ENCODE peak calls at places on chromosomes 13 and 19, in seven cellular contexts. I, W, Q, C, K, O and E are unnamed samples.

GRCh38 chr19:52991484-52991883 is 22.2 kb upstream of the ERVV-1 start:
- DNase-seq in W (no peak), C (no peak), I (peak), Q (no peak), O (peak), K (no peak), E (no peak)

GRCh38 chr13:98807774-98808173 is 55.3 kb upstream of the SLC15A1 start:
- DNase-seq in K (no peak), Q (no peak), I (no peak), O (no peak), C (no peak), W (no peak), E (no peak)

GRCh38 chr13:32824671-32825070 is 191.6 kb upstream of the KL start:
- DNase-seq in W (no peak), K (no peak), I (peak), Q (no peak), C (no peak), O (peak), E (no peak)

GRCh38 chr13:30722361-30722760 is 13.0 kb upstream of the ALOX5AP start:
- DNase-seq in W (no peak), I (no peak), O (peak), Q (no peak), K (no peak), C (no peak), E (no peak)

GRCh38 chr13:67285611-67286010 is 55.5 kb upstream of the PCDH9 start:
- DNase-seq in W (no peak), Q (no peak), K (no peak), O (no peak), I (no peak), C (no peak), E (no peak)

GRCh38 chr13:62643007-62643483 is 1227.4 kb upstream of the PCDH20 start:
- DNase-seq in I (no peak), W (no peak), O (peak), C (no peak), Q (no peak), K (no peak), E (peak)

GRCh38 chr19:35327642-35328041 is 1.3 kb upstream of the CD22 start:
- DNase-seq in W (no peak), I (no peak), Q (no peak), K (no peak), C (no peak), O (no peak), E (no peak)

GRCh38 chr13:112146073-112146360 is 79.1 kb downstream of the SOX1 start:
- DNase-seq in O (no peak), K (peak), C (no peak), I (no peak), W (no peak), Q (no peak), E (no peak)

GRCh38 chr13:61045197-61045596 is 370.5 kb downstream of the PCDH20 start:
- DNase-seq in O (no peak), Q (no peak), K (no peak), W (no peak), I (no peak), C (no peak), E (no peak)

GRCh38 chr19:58555920-58556632 is 1.2 kb upstream of the CHMP2A start:
- DNase-seq in W (peak), I (peak), Q (peak), O (no peak), C (peak), K (no peak), E (no peak)

GRCh38 chr13:95834134-95834765 is 157.3 kb downstream of the DNAJC3 start:
- DNase-seq in K (no peak), W (peak), I (peak), Q (peak), O (peak), C (peak), E (peak)

GRCh38 chr13:85816413-85816812 is 17.2 kb upstream of the SLITRK6 start:
- DNase-seq in W (no peak), O (no peak), Q (no peak), C (no peak), K (no peak), I (no peak), E (no peak)

GRCh38 chr19:6047741-6048231 is 62.5 kb downstream of the RFX2 start:
- DNase-seq in W (peak), O (peak), K (peak), Q (peak), C (peak), I (peak), E (no peak)

GRCh38 chr19:19704836-19705235 is 28.1 kb downstream of the ZNF14 start:
- DNase-seq in W (no peak), K (no peak), Q (no peak), I (no peak), C (no peak), O (no peak), E (no peak)

GRCh38 chr13:44218501-44219240 is 155.0 kb upstream of the SERP2 start:
- DNase-seq in O (no peak), W (no peak), K (peak), I (peak), Q (peak), C (peak), E (no peak)

GRCh38 chr19:40013991-40014390 is 17.1 kb downstream of the ZNF546 start:
- DNase-seq in W (no peak), Q (no peak), C (no peak), K (no peak), I (no peak), O (no peak), E (no peak)

GRCh38 chr19:40005670-40006272 is 8.9 kb downstream of the ZNF546 start:
- DNase-seq in K (no peak), Q (no peak), C (no peak), O (no peak), I (no peak), W (no peak), E (peak)

GRCh38 chr19:40006273-40006691 is 9.4 kb downstream of the ZNF546 start:
- DNase-seq in K (no peak), C (no peak), W (no peak), I (no peak), Q (no peak), O (peak), E (no peak)

GRCh38 chr19:40009674-40010073 is 12.8 kb downstream of the ZNF546 start:
- DNase-seq in K (no peak), Q (no peak), O (no peak), W (no peak), C (no peak), I (no peak), E (no peak)
- TF ChIP-seq POLR2A in K (no peak), Q (no peak), O (no peak), W (no peak), C (no peak), I (no peak), E (no peak)

DNA sequence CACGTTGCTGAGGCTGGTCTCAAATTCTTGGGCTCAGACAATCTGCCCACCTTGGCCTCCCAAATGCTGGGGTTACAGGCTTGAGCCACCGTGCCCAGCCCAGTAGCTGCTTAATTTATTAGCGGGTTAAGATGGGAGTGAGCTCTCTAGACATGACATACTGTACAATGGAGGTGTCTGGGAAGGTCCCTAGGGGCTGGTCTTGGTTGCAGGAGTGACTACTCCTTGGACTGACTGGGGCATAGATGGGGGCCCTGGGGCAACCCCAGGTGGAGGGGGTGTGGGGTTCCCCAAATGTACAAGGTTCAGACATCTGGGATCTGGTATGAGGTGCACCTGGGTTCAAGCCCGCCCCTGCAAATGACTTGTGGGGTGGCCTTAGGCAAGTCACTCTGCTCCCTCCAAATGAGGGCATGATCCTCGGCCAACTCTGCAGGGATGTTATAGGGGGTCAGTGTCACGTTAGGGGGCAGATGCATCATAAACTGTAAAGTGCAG is 12.8 kb downstream of the CIB3 start:
- DNase-seq in K (no peak), W (no peak), C (no peak), O (no peak), I (no peak), Q (no peak), E (no peak)
- TF ChIP-seq POLR2A in K (no peak), W (no peak), C (no peak), O (no peak), I (no peak), Q (no peak), E (no peak)

GRCh38 chr13:113152894-113153809 is 5.3 kb upstream of the PROZ start:
- DNase-seq in I (peak), Q (peak), K (no peak), C (peak), O (no peak), W (peak), E (peak)
- TF ChIP-seq POLR2A in I (peak), Q (no peak), K (no peak), C (no peak), O (no peak), W (no peak), E (no peak)

DNA sequence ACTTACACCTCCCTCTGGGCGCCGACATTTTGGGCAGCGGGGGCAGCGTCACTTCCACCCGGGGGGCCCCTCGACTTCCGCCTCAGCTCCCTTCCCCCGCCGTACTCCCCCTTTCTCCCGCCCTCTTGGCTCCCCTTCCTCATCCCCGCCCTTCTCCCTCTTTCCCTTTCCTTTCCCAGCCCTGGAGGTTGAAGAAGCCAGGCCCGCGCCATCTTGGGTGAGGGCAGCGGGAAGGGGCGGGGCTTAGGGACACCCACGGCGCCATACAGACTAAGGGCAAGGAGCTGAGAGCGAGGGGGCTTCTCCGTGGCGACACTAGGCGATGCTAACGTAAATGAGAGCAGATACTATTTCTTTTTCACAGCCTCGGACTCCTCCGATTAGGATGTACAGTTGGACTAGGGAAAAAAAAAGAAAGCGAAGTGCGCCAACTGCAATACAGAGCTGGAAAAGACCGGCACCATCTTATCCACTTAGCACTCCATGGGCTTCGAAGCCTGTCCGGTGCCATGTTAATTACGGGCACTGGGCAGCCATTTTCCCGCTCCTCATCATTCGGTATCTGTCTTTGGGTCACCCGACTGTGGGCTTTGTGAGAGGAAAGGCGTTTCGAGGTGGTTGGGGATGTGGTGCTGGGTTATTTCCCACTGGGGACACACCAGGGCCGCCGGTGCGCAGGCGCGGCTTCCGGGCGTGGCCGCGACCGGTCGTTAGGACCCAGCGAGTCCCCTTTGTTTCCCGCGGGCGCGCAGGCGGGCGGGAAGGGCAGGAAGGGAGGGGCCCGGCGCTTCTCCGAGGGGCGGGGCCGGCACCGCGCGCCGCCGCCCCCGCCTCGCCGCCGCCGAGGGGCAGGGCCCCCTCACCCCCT is at the start of the genes FIZ1 and ZNF524:
- DNase-seq in W (peak), K (peak), Q (peak), O (peak), I (peak), C (peak), E (peak)
- TF ChIP-seq POLR2A in W (no peak), K (no peak), Q (no peak), O (peak), I (no peak), C (no peak), E (peak)

DNA sequence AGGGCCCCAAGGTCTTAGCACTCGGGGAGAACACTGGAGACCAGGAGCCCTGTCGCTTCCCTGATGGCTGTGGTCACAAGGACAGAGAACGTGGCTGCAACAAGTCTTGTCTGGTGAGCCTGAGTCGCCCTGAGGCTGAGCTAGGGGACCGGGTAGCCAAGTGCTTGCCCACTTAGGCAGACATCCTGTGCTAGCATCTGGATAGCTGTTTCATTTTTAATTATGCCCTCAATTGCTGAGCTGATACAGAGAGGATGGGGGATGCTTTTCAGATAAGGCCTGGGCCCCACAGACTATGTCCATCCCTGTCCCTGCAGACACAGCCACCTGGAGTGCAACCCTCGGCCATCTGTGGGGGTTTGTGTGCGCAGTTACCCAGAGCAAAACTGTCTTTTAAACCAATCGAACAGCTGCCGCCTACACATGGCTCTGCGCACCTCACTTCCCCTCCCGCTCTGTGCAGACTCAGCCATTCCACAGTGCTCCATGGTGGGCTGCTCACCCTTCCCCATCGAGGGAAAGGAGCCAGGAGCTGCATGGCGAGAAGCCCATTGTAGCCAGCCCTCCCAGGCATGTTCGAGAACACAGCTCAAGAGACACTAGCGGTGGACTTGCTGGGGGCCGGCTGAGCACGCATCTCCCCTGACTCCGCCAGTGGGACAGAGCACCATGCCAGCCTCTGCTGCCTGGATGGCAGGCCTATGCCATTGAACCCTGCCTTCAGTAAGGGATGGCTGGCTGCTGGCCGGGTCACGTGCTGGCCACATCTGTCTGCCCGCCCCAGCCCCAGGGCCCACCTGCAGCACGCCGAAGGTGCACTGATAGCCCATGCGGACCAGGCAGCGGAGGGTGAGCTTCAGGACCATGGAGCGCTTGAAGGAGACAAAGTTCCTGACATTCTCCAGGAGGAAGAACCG is 19.4 kb upstream of the EIF3G start:
- DNase-seq in I (no peak), W (no peak), C (no peak), O (no peak), K (no peak), Q (no peak), E (no peak)
- TF ChIP-seq POLR2A in I (no peak), W (no peak), C (no peak), O (no peak), K (no peak), Q (no peak), E (no peak)

GRCh38 chr19:11528551-11529341 is at the start of gene ECSIT:
- DNase-seq in Q (peak), I (peak), K (peak), C (peak), O (peak), W (peak), E (peak)
- TF ChIP-seq POLR2A in Q (peak), I (peak), K (peak), C (no peak), O (peak), W (peak), E (peak)